ENCODE peak calls at places on chromosomes 4 and X, in five cellular contexts. P, R, K, D and V are unnamed samples.

GRCh38 chr4:99875073-99875472 is 19.2 kb downstream of the LAMTOR3 start:
- DNase-seq in P (no peak), K (no peak), R (no peak), D (no peak), V (no peak)

GRCh38 chr4:82462415-82462831 is 32.0 kb downstream of the ENOPH1 start:
- DNase-seq in K (peak; percentile 73), D (peak; percentile 95), R (peak; percentile 91), P (peak; percentile 76), V (peak; percentile 86)

GRCh38 chr4:92121099-92121498 is 182.7 kb upstream of the GRID2 start:
- DNase-seq in R (no peak), D (no peak), P (no peak), K (no peak), V (no peak)

GRCh38 chr4:114281561-114281960 is 302.1 kb upstream of the ARSJ start:
- DNase-seq in R (no peak), P (no peak), K (no peak), D (no peak), V (peak; percentile 91)

GRCh38 chr4:78596111-78596742 is 44.7 kb downstream of the ANXA3 start:
- DNase-seq in K (no peak), R (no peak), P (no peak), D (no peak), V (no peak)

GRCh38 chr4:40305329-40306193 is 29.6 kb upstream of the CHRNA9 start:
- DNase-seq in K (no peak), P (no peak), R (no peak), D (no peak), V (no peak)

GRCh38 chrX:123188081-123188480 is 4.0 kb downstream of the GRIA3 start:
- DNase-seq in K (no peak), D (no peak), R (no peak), P (no peak), V (no peak)

GRCh38 chrX:81259008-81259713 is 57.3 kb downstream of the SH3BGRL start:
- DNase-seq in K (no peak), R (no peak), P (no peak), D (no peak), V (peak; percentile 67)

GRCh38 chr4:6854098-6854744 is 55.4 kb upstream of the TBC1D14 start:
- DNase-seq in P (no peak), K (no peak), R (no peak), D (no peak), V (no peak)

GRCh38 chr4:128675083-128675482 is 134.4 kb upstream of the JADE1 start:
- DNase-seq in P (no peak), K (no peak), D (no peak), R (no peak), V (no peak)

GRCh38 chr4:4574792-4575191 is 32.9 kb upstream of the STX18 start:
- DNase-seq in K (no peak), P (peak; percentile 48), R (peak; percentile 4), D (peak; percentile 51), V (peak; percentile 72)

GRCh38 chrX:132622130-132622529 is 133.3 kb upstream of the MBNL3 start:
- DNase-seq in K (no peak), D (no peak), P (no peak), R (peak; percentile 49), V (peak; percentile 35)

GRCh38 chr4:75924309-75924708 is 16.5 kb downstream of the NAAA start:
- DNase-seq in D (no peak), P (no peak), R (no peak), K (no peak), V (no peak)

GRCh38 chrX:70970482-70970999 is 39.6 kb upstream of the SLC7A3 start:
- DNase-seq in D (no peak), K (peak; percentile 4), R (peak; percentile 35), P (peak; percentile 6), V (peak; percentile 16)

GRCh38 chr4:77251751-77252150 is 94.7 kb downstream of the CCNG2 start:
- DNase-seq in K (no peak), D (no peak), P (no peak), R (no peak), V (no peak)

GRCh38 chr4:74423101-74423500 is 21.8 kb upstream of the AREG start:
- DNase-seq in K (no peak), R (peak; percentile 65), P (peak; percentile 52), D (no peak), V (peak; percentile 79)

GRCh38 chrX:21725498-21725897 is 32.4 kb downstream of the SMPX start:
- DNase-seq in K (peak; percentile 27), D (no peak), P (peak; percentile 45), R (peak; percentile 3), V (peak; percentile 60)

GRCh38 chr4:6446538-6447451 is 25.6 kb downstream of the PPP2R2C start:
- DNase-seq in R (no peak), D (no peak), P (no peak), K (no peak), V (no peak)

GRCh38 chrX:132001127-132001526 is 22.0 kb upstream of the STK26 start:
- DNase-seq in R (no peak), P (no peak), K (no peak), D (no peak), V (no peak)

DNA sequence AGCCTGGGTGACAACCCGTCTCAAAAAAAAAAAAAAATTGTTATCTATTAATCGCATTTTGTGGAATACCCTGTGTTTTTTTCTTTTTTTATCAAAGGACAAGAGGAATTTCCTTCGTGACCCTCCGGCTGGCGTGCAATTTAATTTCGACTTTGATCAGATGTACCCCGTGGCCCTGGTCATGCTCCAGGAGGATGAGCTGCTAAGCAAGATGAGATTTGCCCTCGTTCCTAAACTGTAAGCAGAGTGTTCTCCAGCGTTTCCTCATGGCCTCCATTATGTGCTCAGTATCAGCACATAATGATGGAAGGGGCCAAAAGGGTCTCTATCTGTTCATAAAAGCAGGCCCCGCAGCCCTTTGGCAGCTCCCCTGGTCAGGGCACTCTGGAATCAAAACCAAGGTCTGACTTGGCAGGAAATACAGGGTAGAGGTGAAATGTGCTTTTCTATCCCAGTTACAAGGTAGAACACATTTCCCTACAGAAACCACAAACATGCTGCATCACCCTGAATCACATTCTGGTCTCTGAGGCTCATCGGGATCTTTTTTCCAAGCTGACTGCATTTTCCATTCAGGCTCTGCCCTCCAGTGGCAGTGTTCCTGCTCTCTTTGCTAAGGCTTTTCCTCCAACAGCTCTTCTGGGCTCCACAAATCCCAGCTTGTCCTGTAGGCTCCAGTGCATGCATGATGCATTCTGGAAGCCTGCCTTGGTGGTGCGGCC is 24.4 kb downstream of the SYAP1 start:
- DNase-seq in R (no peak), D (no peak), P (peak; percentile 61), K (no peak), V (peak; percentile 92)
- TF ChIP-seq MAFK in R (no peak), D (no peak), P (peak; percentile 5), K (no peak), V (peak; percentile 43)

GRCh38 chrX:46653482-46653881 is 79.9 kb downstream of the CHST7 start:
- DNase-seq in K (peak; percentile 3), R (peak; percentile 29), P (peak; percentile 38), D (peak; percentile 53), V (peak; percentile 4)
- TF ChIP-seq MAFK in K (no peak), R (no peak), P (no peak), D (no peak), V (no peak)

DNA sequence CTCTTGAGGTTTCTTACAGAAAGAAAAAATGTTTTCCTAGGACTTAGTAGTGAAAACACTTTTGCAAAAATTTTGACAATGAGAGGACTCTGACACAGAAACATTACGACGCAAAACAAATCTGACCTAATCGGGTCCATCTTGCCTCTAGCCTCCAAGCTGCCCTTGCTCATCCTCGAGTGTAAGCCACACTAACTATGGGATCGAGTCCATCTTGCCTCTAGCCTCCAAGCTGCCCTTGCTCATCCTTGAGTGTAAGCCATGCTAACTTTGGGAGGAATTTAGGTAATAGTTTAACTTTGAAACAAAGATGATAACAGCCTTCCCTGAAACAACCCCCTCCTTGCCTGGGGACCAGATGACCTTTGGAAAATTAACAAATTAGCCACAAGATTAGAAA is 100.3 kb upstream of the FRG1 start:
- DNase-seq in D (no peak), K (no peak), P (no peak), R (no peak), V (no peak)
- TF ChIP-seq MAFK in D (no peak), K (no peak), P (no peak), R (no peak), V (no peak)

DNA sequence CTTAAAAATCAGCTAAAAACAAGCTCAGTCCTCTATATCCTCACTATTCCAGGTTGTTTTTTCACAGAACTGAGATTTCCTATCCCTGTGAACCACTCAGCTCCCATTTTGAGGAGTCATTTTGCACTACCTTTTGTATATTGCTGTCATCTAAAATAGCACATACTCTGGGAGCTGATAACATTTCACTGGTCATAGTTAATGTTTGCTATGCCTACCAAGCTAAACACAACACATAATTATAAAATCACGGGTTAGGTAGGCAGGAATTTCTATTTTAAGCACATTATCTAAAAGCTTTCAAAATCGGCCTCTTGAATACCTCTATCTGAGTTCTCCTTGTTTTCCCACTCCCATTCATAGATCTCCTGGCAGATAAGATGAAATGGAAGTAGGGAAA is 882.0 kb upstream of the INTU start:
- DNase-seq in D (no peak), P (no peak), K (no peak), R (no peak), V (no peak)
- TF ChIP-seq MAFK in D (no peak), P (no peak), K (no peak), R (no peak), V (no peak)

DNA sequence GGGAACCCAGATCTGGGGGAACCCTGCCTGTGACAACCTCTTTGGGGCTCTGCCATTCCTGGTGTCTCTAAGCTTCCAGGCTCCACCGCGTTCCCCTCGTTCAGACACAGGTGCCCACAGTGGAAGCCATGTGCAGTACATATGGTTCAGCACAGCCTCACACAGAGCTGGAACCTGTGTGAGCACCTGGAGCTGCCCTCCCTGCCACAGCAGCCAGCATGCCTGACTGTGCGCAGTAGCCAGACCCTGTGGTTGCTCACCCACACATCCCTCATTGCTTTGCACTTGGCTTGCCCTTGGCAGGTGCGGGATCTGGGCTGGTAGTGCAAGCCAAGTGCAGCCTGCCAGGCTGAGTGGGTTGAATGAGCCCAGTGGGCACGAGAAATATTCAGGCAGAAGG is 814.2 kb downstream of the PDHA2 start:
- DNase-seq in K (no peak), R (no peak), D (no peak), P (no peak), V (no peak)
- TF ChIP-seq MAFK in K (no peak), R (no peak), D (no peak), P (no peak), V (no peak)

GRCh38 chrX:12975999-12976558 is 1.2 kb downstream of the TMSB4X start:
- DNase-seq in D (no peak), K (no peak), P (peak; percentile 70), R (peak; percentile 74), V (peak; percentile 36)

GRCh38 chrX:12977761-12978204 is 2.9 kb downstream of the TMSB4X start:
- DNase-seq in D (no peak), P (no peak), K (no peak), R (no peak), V (no peak)

GRCh38 chrX:12979630-12980015 is 4.7 kb downstream of the TMSB4X start:
- DNase-seq in R (no peak), D (no peak), K (no peak), P (no peak), V (peak; percentile 30)

GRCh38 chrX:12979011-12979629 is 4.2 kb downstream of the TMSB4X start:
- DNase-seq in D (no peak), P (no peak), R (no peak), K (no peak), V (no peak)

GRCh38 chrX:12978205-12979010 is 3.5 kb downstream of the TMSB4X start:
- DNase-seq in K (no peak), P (peak; percentile 81), D (no peak), R (peak; percentile 76), V (peak; percentile 88)
- TF ChIP-seq MAFK in K (no peak), P (no peak), D (no peak), R (no peak), V (no peak)